ENCODE peak calls at places on chromosome 18, in seven cellular contexts. D, K, B, Y, C, N and W are unnamed samples.

GRCh38 chr18:58069104-58069503 is 25.1 kb downstream of the NEDD4L start:
- DNase-seq in K (no peak), C (no peak), Y (no peak), N (no peak), D (no peak), B (no peak), W (no peak)

GRCh38 chr18:76357585-76358265 is 137.3 kb downstream of the ZNF516 start:
- DNase-seq in B (no peak), N (no peak), D (no peak), K (no peak), C (no peak), Y (no peak), W (no peak)

GRCh38 chr18:45119888-45120287 is 439.2 kb downstream of the SETBP1 start:
- DNase-seq in N (no peak), K (no peak), Y (no peak), B (no peak), C (no peak), D (no peak), W (no peak)

GRCh38 chr18:10401489-10401888 is 52.9 kb upstream of the APCDD1 start:
- DNase-seq in N (no peak), D (no peak), Y (no peak), C (no peak), K (no peak), B (no peak), W (no peak)

GRCh38 chr18:32095156-32095555 is 3.5 kb downstream of the RNF138 start:
- DNase-seq in B (no peak), Y (no peak), D (no peak), C (no peak), N (no peak), K (peak), W (no peak)

GRCh38 chr18:37328946-37329719 is 236.5 kb downstream of the CELF4 start:
- DNase-seq in Y (no peak), B (no peak), N (no peak), D (no peak), C (no peak), K (no peak), W (no peak)

GRCh38 chr18:9708057-9708881 is at the start of gene RAB31:
- DNase-seq in K (peak), B (peak), Y (peak), D (peak), N (no peak), C (peak), W (peak)

GRCh38 chr18:37309861-37310260 is 255.7 kb downstream of the CELF4 start:
- DNase-seq in Y (no peak), K (no peak), N (no peak), D (no peak), B (no peak), C (no peak), W (no peak)

GRCh38 chr18:79583984-79584401 is 95.6 kb upstream of the CTDP1 start:
- DNase-seq in N (no peak), D (no peak), K (no peak), Y (no peak), B (no peak), C (no peak), W (peak)

GRCh38 chr18:67733094-67733493 is 216.6 kb upstream of the DSEL start:
- DNase-seq in K (no peak), D (no peak), Y (no peak), B (no peak), N (no peak), C (no peak), W (no peak)

GRCh38 chr18:60215432-60215831 is 157.1 kb downstream of the MC4R start:
- DNase-seq in B (no peak), D (no peak), K (no peak), C (no peak), Y (no peak), N (no peak), W (no peak)

GRCh38 chr18:24810561-24810960 is 350.1 kb downstream of the HRH4 start:
- DNase-seq in Y (no peak), D (no peak), K (no peak), B (no peak), N (no peak), C (no peak), W (no peak)

GRCh38 chr18:48814490-48815181 is 136.1 kb downstream of the SMAD7 start:
- DNase-seq in B (no peak), K (peak), Y (no peak), C (no peak), D (no peak), N (no peak), W (no peak)

GRCh38 chr18:76823574-76823973 is 1.2 kb downstream of the ZNF236 start:
- DNase-seq in N (no peak), C (no peak), D (no peak), K (no peak), B (no peak), Y (no peak), W (no peak)

GRCh38 chr18:30634249-30634648 is 408.3 kb downstream of the DSC3 start:
- DNase-seq in B (no peak), D (no peak), N (no peak), C (no peak), Y (no peak), K (no peak), W (no peak)

GRCh38 chr18:5918196-5918595 is 22.9 kb upstream of the TMEM200C start:
- DNase-seq in Y (no peak), B (no peak), D (no peak), C (no peak), N (no peak), K (no peak), W (no peak)

GRCh38 chr18:58572181-58572580 is 56.7 kb downstream of the ALPK2 start:
- DNase-seq in K (no peak), C (no peak), B (no peak), Y (no peak), N (no peak), D (no peak), W (no peak)

GRCh38 chr18:78977627-78978271 is 1.9 kb upstream of the SALL3 start:
- DNase-seq in B (no peak), N (no peak), D (no peak), K (no peak), Y (no peak), C (no peak), W (no peak)

GRCh38 chr18:3903341-3903740 is 453.4 kb downstream of the TGIF1 start:
- DNase-seq in K (no peak), C (no peak), B (no peak), N (no peak), D (no peak), Y (no peak), W (no peak)

GRCh38 chr18:48992791-48993555 is 42.2 kb upstream of the SMAD7 start:
- DNase-seq in N (peak), B (no peak), D (no peak), K (no peak), Y (no peak), C (no peak), W (no peak)

GRCh38 chr18:27996792-27997191 is 180.1 kb downstream of the CDH2 start:
- DNase-seq in N (no peak), Y (no peak), C (no peak), D (no peak), K (no peak), B (no peak), W (no peak)

GRCh38 chr18:10015941-10016819 is 102.4 kb downstream of the VAPA start:
- DNase-seq in Y (no peak), C (no peak), N (no peak), K (no peak), D (peak), B (peak), W (peak)

GRCh38 chr18:31499157-31499524 is 1.2 kb downstream of the DSG2 start:
- DNase-seq in Y (no peak), B (no peak), C (no peak), N (no peak), K (no peak), D (peak), W (no peak)

GRCh38 chr18:72849671-72850070 is 18.1 kb downstream of the NETO1 start:
- DNase-seq in B (no peak), K (no peak), Y (no peak), C (no peak), D (no peak), N (no peak), W (no peak)

GRCh38 chr18:73669299-73669698 is 478.3 kb downstream of the FBXO15 start:
- DNase-seq in K (no peak), N (no peak), D (no peak), Y (no peak), C (no peak), B (no peak), W (no peak)

GRCh38 chr18:44197837-44198236 is 482.9 kb upstream of the SETBP1 start:
- DNase-seq in B (no peak), C (no peak), D (no peak), K (no peak), N (no peak), Y (no peak), W (no peak)

GRCh38 chr18:58269931-58270330 is 225.9 kb downstream of the NEDD4L start:
- DNase-seq in D (no peak), K (no peak), Y (no peak), C (no peak), N (no peak), B (peak), W (no peak)